ENCODE peak calls at places on chromosomes 3 and 15, in eight cellular contexts. Z is AG09319; C is stimulated activated CD8-positive, alpha-beta memory T cell treated with anti-CD3 and anti-CD28 coated beads, Interleukin-15, amount 100 ng/mL, for 1 hour; Q is cardiac fibroblast; R is HCEC 1CT; W is left ventricle myocardium superior; X is left cardiac atrium; T is Calu3. F is an unnamed sample.

GRCh38 chr3:81218023-81218422 is 543.4 kb downstream of the GBE1 start:
- DNase-seq in X (no peak), W (no peak), Q (peak), R (no peak), T (peak), Z (no peak), C (no peak), F (peak)

GRCh38 chr15:64430000-64430735 is 30.2 kb upstream of the ZNF609 start:
- DNase-seq in X (peak), R (peak), W (no peak), Z (peak), T (no peak), Q (peak), C (no peak), F (peak)

GRCh38 chr3:50156991-50157493 is 1.9 kb downstream of the SEMA3F start:
- DNase-seq in X (no peak), W (no peak), T (no peak), Z (no peak), R (no peak), C (no peak), Q (peak), F (no peak)

GRCh38 chr3:42117175-42118008 is 26.2 kb downstream of the TRAK1 start:
- DNase-seq in R (peak), Q (peak), X (peak), Z (no peak), W (peak), T (peak), C (no peak), F (no peak)

GRCh38 chr15:90889313-90889730 is 5.0 kb downstream of the FES start:
- DNase-seq in C (no peak), R (no peak), X (no peak), Z (no peak), Q (no peak), T (no peak), W (no peak), F (no peak)

GRCh38 chr3:168495932-168496331 is 400.2 kb upstream of the GOLIM4 start:
- DNase-seq in Q (no peak), X (no peak), R (no peak), C (no peak), Z (no peak), W (no peak), T (no peak), F (no peak)

GRCh38 chr3:99562138-99562537 is 76.3 kb upstream of the COL8A1 start:
- DNase-seq in W (no peak), R (peak), X (no peak), Q (peak), C (no peak), Z (no peak), T (peak), F (no peak)

GRCh38 chr3:12198301-12198700 is 39.6 kb upstream of the TIMP4 start:
- DNase-seq in T (no peak), R (peak), W (no peak), X (no peak), Q (peak), Z (no peak), C (no peak), F (no peak)